ENCODE peak calls at places on chromosomes 12 and 14, in eight cellular contexts. Y, L, V, W, R, Z, D and U are unnamed samples.

GRCh38 chr12:46942579-46942978 is 116.8 kb upstream of the SLC38A4 start:
- DNase-seq in Y (no peak), L (peak), V (no peak), W (no peak), R (no peak), Z (no peak), D (no peak), U (no peak)

GRCh38 chr14:69543341-69544249 is 31.1 kb downstream of the CCDC177 start:
- DNase-seq in Y (peak), L (peak), V (peak), W (no peak), R (no peak), Z (no peak), D (peak), U (peak)

GRCh38 chr14:50773632-50774541 is 57.1 kb downstream of the NIN start:
- DNase-seq in Y (peak), L (peak), V (no peak), W (peak), R (peak), Z (no peak), D (peak), U (peak)

GRCh38 chr12:48816148-48816854 is 2.0 kb upstream of the CACNB3 start:
- DNase-seq in Y (peak), L (no peak), V (no peak), W (no peak), R (peak), Z (no peak), D (no peak), U (no peak)

GRCh38 chr12:29710104-29710503 is 73.6 kb downstream of the TMTC1 start:
- DNase-seq in Y (no peak), L (no peak), V (no peak), W (peak), R (peak), Z (no peak), D (no peak), U (no peak)

GRCh38 chr12:111339306-111339938 is 29.5 kb downstream of the PHETA1 start:
- DNase-seq in Y (no peak), L (no peak), V (no peak), W (no peak), R (no peak), Z (no peak), D (no peak), U (no peak)

GRCh38 chr12:129036135-129036534 is 182.9 kb downstream of the GLT1D1 start:
- DNase-seq in Y (no peak), L (no peak), V (no peak), W (no peak), R (no peak), Z (no peak), D (no peak), U (no peak)

GRCh38 chr14:65335548-65335947 is 77.0 kb upstream of the FUT8 start:
- DNase-seq in Y (no peak), L (no peak), V (no peak), W (no peak), R (no peak), Z (no peak), D (no peak), U (no peak)

GRCh38 chr14:96673706-96674105 is 123.5 kb upstream of the VRK1 start:
- DNase-seq in Y (no peak), L (no peak), V (no peak), W (no peak), R (no peak), Z (no peak), D (no peak), U (no peak)